ENCODE peak calls at places on chromosomes 7 and 10, in eight cellular contexts. D is ovary, E is AG04450, V is fibroblast of mammary gland, H is hepatocyte, O is PC-3, T is Panc1, F is brain microvascular endothelial cell. J is an unnamed sample.

GRCh38 chr10:126088144-126088543 is 191.8 kb downstream of the FANK1 start:
- DNase-seq in D (peak; percentile 29), E (no peak), V (peak; percentile 82), H (no peak), O (no peak), T (no peak), F (peak; percentile 79), J (no peak)

GRCh38 chr10:14751576-14752330 is 22.9 kb downstream of the FAM107B start:
- DNase-seq in D (no peak), E (no peak), V (peak; percentile 54), H (peak; percentile 34), O (no peak), T (no peak), F (peak; percentile 7), J (peak; percentile 76)

GRCh38 chr7:106071999-106072714 is 40.0 kb downstream of the SYPL1 start:
- DNase-seq in D (no peak), E (no peak), V (no peak), H (peak; percentile 48), O (peak; percentile 42), T (no peak), F (no peak), J (no peak)

GRCh38 chr10:100679327-100679726 is 66.1 kb upstream of the PAX2 start:
- DNase-seq in D (no peak), E (no peak), V (no peak), H (no peak), O (no peak), T (no peak), F (no peak), J (no peak)

GRCh38 chr7:90188281-90188680 is 23.3 kb upstream of the STEAP2 start:
- DNase-seq in D (no peak), E (no peak), V (no peak), H (peak; percentile 31), O (no peak), T (no peak), F (no peak), J (no peak)

GRCh38 chr7:47100815-47101435 is 481.0 kb downstream of the TNS3 start:
- DNase-seq in D (no peak), E (no peak), V (peak; percentile 69), H (peak; percentile 71), O (peak; percentile 89), T (peak; percentile 5), F (peak; percentile 73), J (no peak)

GRCh38 chr10:113854757-113855626 is 531 bp downstream of the NHLRC2 start:
- DNase-seq in D (no peak), E (no peak), V (peak; percentile 26), H (peak; percentile 73), O (no peak), T (no peak), F (peak; percentile 41), J (peak; percentile 83)

GRCh38 chr7:156220701-156221100 is 408.4 kb upstream of the SHH start:
- DNase-seq in D (no peak), E (no peak), V (no peak), H (no peak), O (no peak), T (no peak), F (no peak), J (no peak)

GRCh38 chr10:78267598-78267997 is 233.9 kb downstream of the RPS24 start:
- DNase-seq in D (no peak), E (no peak), V (peak; percentile 47), H (peak; percentile 30), O (peak; percentile 43), T (no peak), F (peak; percentile 40), J (no peak)

GRCh38 chr7:105268056-105268455 is 120.7 kb downstream of the SRPK2 start:
- DNase-seq in D (no peak), E (peak; percentile 39), V (peak; percentile 85), H (peak; percentile 21), O (peak; percentile 84), T (peak; percentile 27), F (peak; percentile 68), J (no peak)

GRCh38 chr7:70698219-70698832 is 433.6 kb upstream of the GALNT17 start:
- DNase-seq in D (no peak), E (no peak), V (peak; percentile 76), H (peak; percentile 67), O (peak; percentile 50), T (peak; percentile 33), F (peak; percentile 48), J (no peak)

GRCh38 chr7:97104719-97105129 is 12.8 kb upstream of the SDHAF3 start:
- DNase-seq in D (peak; percentile 77), E (peak; percentile 32), V (peak; percentile 67), H (peak; percentile 89), O (peak; percentile 75), T (peak; percentile 51), F (peak; percentile 70), J (peak; percentile 84)

GRCh38 chr7:134660242-134660785 is 13.7 kb downstream of the BPGM start:
- DNase-seq in D (no peak), E (no peak), V (peak; percentile 26), H (peak; percentile 10), O (no peak), T (no peak), F (peak; percentile 33), J (no peak)

DNA sequence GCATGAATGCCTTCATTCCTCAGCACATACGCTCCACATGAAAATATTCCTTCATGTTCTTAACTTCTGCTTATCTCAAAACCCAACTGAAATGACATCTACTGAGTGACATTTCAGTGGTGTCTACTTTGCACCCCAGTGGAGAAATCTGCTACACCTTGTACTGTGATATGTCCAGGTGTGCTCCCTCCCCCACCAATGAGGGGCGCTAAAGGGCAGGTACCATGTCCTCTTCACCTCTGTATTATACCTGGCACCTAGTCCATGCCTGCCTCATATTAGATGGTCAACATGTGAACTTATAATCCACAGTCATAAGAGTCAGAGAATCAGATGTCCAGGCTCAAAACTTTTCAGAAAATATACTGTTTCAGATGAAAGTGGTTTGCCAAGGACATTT is 2.1 kb downstream of the PAXIP1 start:
- DNase-seq in D (no peak), E (no peak), V (no peak), H (no peak), O (peak; percentile 17), T (no peak), F (no peak), J (no peak)
- H3K4me3 ChIP-seq in D (no peak overlapping the region), E (no peak overlapping the region), V (no peak overlapping the region), H (no peak overlapping the region), O (no peak overlapping the region), T (no peak overlapping the region), F (no peak overlapping the region), J (no peak overlapping the region)

GRCh38 chr7:151124899-151125399 is 38.7 kb downstream of the AGAP3 start:
- DNase-seq in D (no peak), E (no peak), V (no peak), H (no peak), O (no peak), T (no peak), F (no peak), J (no peak)

GRCh38 chr7:151125835-151126481 is 39.7 kb downstream of the AGAP3 start:
- DNase-seq in D (no peak), E (no peak), V (no peak), H (peak; percentile 50), O (no peak), T (no peak), F (no peak), J (no peak)

GRCh38 chr7:151126500-151127137 is 40.3 kb downstream of the AGAP3 start:
- DNase-seq in D (no peak), E (no peak), V (no peak), H (no peak), O (no peak), T (no peak), F (no peak), J (no peak)

GRCh38 chr7:151124205-151124880 is 38.1 kb downstream of the AGAP3 start:
- DNase-seq in D (no peak), E (no peak), V (no peak), H (no peak), O (no peak), T (no peak), F (no peak), J (no peak)

GRCh38 chr7:151125459-151125834 is 39.2 kb downstream of the AGAP3 start:
- DNase-seq in D (no peak), E (no peak), V (no peak), H (peak; percentile 50), O (no peak), T (no peak), F (no peak), J (peak; percentile 74)
- TF ChIP-seq CTCF in D (no peak), E (no peak), V (no peak), H (no peak), O (no peak), T (no peak), F (peak; percentile 39), J (peak; percentile 12)

GRCh38 chr10:28674782-28675181 is 2.5 kb upstream of the BAMBI start:
- DNase-seq in D (no peak), E (no peak), V (no peak), H (no peak), O (no peak), T (no peak), F (no peak), J (no peak)

GRCh38 chr10:28668363-28669226 is 8.7 kb upstream of the BAMBI start:
- DNase-seq in D (peak; percentile 77), E (no peak), V (no peak), H (peak; percentile 81), O (no peak), T (no peak), F (peak; percentile 37), J (peak; percentile 70)

GRCh38 chr10:28664369-28664740 is 13.0 kb upstream of the BAMBI start:
- DNase-seq in D (no peak), E (peak; percentile 33), V (peak; percentile 65), H (no peak), O (no peak), T (no peak), F (peak; percentile 70), J (no peak)

GRCh38 chr10:28666751-28667467 is 10.4 kb upstream of the BAMBI start:
- DNase-seq in D (no peak), E (no peak), V (no peak), H (no peak), O (peak; percentile 76), T (no peak), F (no peak), J (no peak)

DNA sequence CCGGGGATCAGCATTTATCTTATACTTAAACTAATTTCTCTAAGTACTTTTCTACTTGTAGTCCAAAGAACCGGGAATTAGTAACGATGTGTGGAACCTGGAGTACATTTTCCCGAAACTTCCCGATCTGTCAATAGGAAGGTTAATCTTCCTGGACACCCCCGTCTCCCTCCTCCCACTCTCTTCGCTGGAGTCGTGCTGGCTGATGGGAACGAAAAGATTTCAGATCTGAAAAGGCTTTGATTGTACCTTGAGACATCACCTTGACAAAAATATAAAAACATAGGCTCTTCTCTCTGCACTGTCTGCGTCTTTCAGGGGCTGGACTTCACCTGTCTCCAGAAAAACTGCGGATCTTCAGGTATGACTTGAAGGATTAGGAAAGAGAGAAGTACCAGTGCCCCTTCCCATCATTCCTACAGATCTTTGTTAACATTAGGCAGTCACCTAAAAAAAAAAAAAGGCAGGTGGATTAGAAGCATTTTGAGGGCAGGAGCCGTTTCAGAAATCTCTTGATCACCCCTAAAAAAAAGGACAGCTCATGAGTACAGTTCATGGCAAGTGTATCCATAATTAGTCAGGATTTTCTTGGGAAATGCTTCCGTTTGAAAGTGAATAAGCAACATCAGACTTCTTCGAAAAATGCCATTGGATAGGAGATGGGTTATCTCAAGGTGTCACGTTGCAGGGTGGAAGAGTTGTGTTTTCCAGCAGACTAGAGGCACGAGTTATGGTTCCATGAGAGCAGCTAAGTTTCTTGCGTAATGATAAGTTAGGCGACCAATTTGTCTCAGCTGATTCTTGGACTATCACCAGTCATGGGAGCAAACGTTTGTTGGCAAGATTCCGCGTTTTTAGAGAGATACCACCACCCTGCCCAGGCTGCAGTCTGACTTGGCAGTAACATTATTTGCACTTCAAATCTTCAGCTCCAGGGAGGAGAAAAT is 7.8 kb upstream of the BAMBI start:
- DNase-seq in D (no peak), E (no peak), V (no peak), H (no peak), O (no peak), T (no peak), F (no peak), J (no peak)
- H3K4me3 ChIP-seq in D (peak overlapping the region; percentile 40), E (peak overlapping the region; percentile 63), V (peak overlapping the region; percentile 37), H (peak overlapping the region; percentile 72), O (no peak overlapping the region), T (peak overlapping the region; percentile 34), F (peak overlapping the region; percentile 61), J (peak overlapping the region; percentile 61)

GRCh38 chr7:129225931-129226572 is 1.2 kb downstream of the AHCYL2 start:
- DNase-seq in D (no peak), E (no peak), V (peak; percentile 8), H (no peak), O (no peak), T (no peak), F (no peak), J (no peak)
- TF ChIP-seq CTCF in D (no peak), E (no peak), V (no peak), H (no peak), O (no peak), T (no peak), F (no peak), J (no peak)

J was measured in psoas muscle.